ENCODE peak calls at places on chromosomes 16 and 17, in eight cellular contexts. S is cardiac muscle cell, V is transverse colon, J is aorta, T is adipocyte, L is fibroblast of lung, U is IMR-90, A is K562. N is an unnamed sample.
A peak's percentile ranks its signal among the peaks of the same experiment; 100 is the strongest.

GRCh38 chr16:29862383-29862883 is 593 bp downstream of the CDIPT start:
- DNase-seq in S (peak; percentile 27), V (peak; percentile 41), J (no peak), T (peak; percentile 52), L (no peak), U (no peak), A (peak; percentile 38), N (peak; percentile 35)

GRCh38 chr17:3964203-3965122 is at the start of gene ATP2A3:
- DNase-seq in S (no peak), V (peak; percentile 78), J (peak; percentile 85), T (peak; percentile 43), L (no peak), U (no peak), A (peak; percentile 64), N (peak; percentile 64)

GRCh38 chr16:54633943-54634362 is 296.7 kb upstream of the IRX5 start:
- DNase-seq in S (peak; percentile 13), V (no peak), J (peak; percentile 79), T (peak; percentile 2), L (peak; percentile 16), U (no peak), A (peak; percentile 49), N (no peak)

GRCh38 chr16:79595261-79595660 is 5.3 kb downstream of the MAF start:
- DNase-seq in S (peak; percentile 2), V (no peak), J (no peak), T (no peak), L (no peak), U (no peak), A (no peak), N (no peak)

GRCh38 chr16:82744958-82745357 is 118.2 kb downstream of the CDH13 start:
- DNase-seq in S (no peak), V (no peak), J (no peak), T (no peak), L (no peak), U (no peak), A (no peak), N (no peak)

GRCh38 chr16:53546988-53547391 is 44.0 kb upstream of the AKTIP start:
- DNase-seq in S (no peak), V (no peak), J (no peak), T (no peak), L (no peak), U (peak; percentile 13), A (peak; percentile 31), N (no peak)

GRCh38 chr17:10713336-10713735 is 15.9 kb downstream of the ADPRM start:
- DNase-seq in S (no peak), V (no peak), J (no peak), T (no peak), L (no peak), U (peak; percentile 78), A (no peak), N (no peak)

GRCh38 chr16:15704545-15704987 is 54.5 kb downstream of the NDE1 start:
- DNase-seq in S (peak; percentile 82), V (peak; percentile 78), J (peak; percentile 89), T (peak; percentile 90), L (peak; percentile 50), U (peak; percentile 69), A (peak; percentile 85), N (peak; percentile 44)

GRCh38 chr17:30005709-30006320 is 64.4 kb downstream of the EFCAB5 start:
- DNase-seq in S (peak; percentile 73), V (no peak), J (no peak), T (peak; percentile 23), L (peak; percentile 68), U (peak; percentile 33), A (peak; percentile 19), N (no peak)

GRCh38 chr17:46733837-46734516 is 84.5 kb downstream of the WNT3 start:
- DNase-seq in S (no peak), V (no peak), J (no peak), T (no peak), L (peak; percentile 76), U (peak; percentile 69), A (no peak), N (no peak)

GRCh38 chr16:30896890-30897730 is 696 bp downstream of the CTF1 start:
- DNase-seq in S (peak; percentile 94), V (peak; percentile 91), J (peak; percentile 97), T (peak; percentile 97), L (peak; percentile 89), U (peak; percentile 87), A (peak; percentile 97), N (peak; percentile 95)

GRCh38 chr17:65099475-65099874 is 37.7 kb upstream of the RGS9 start:
- DNase-seq in S (no peak), V (no peak), J (no peak), T (no peak), L (no peak), U (no peak), A (no peak), N (no peak)

GRCh38 chr17:8041249-8041928 is 2.5 kb downstream of the ALOX15B start:
- DNase-seq in S (peak; percentile 96), V (peak; percentile 56), J (peak; percentile 42), T (peak; percentile 83), L (peak; percentile 53), U (peak; percentile 73), A (peak; percentile 60), N (peak; percentile 50)

GRCh38 chr16:69703638-69704037 is 22.7 kb downstream of the NQO1 start:
- DNase-seq in S (peak; percentile 65), V (no peak), J (no peak), T (peak; percentile 46), L (peak; percentile 64), U (peak; percentile 64), A (no peak), N (no peak)

GRCh38 chr16:69701866-69702265 is 24.5 kb downstream of the NQO1 start:
- DNase-seq in S (no peak), V (no peak), J (no peak), T (no peak), L (no peak), U (no peak), A (no peak), N (no peak)

GRCh38 chr16:69698404-69698803 is 28.0 kb downstream of the NQO1 start:
- DNase-seq in S (no peak), V (no peak), J (no peak), T (no peak), L (no peak), U (no peak), A (no peak), N (no peak)

GRCh38 chr16:69699915-69700314 is 26.4 kb downstream of the NQO1 start:
- DNase-seq in S (no peak), V (no peak), J (no peak), T (no peak), L (no peak), U (no peak), A (no peak), N (no peak)

DNA sequence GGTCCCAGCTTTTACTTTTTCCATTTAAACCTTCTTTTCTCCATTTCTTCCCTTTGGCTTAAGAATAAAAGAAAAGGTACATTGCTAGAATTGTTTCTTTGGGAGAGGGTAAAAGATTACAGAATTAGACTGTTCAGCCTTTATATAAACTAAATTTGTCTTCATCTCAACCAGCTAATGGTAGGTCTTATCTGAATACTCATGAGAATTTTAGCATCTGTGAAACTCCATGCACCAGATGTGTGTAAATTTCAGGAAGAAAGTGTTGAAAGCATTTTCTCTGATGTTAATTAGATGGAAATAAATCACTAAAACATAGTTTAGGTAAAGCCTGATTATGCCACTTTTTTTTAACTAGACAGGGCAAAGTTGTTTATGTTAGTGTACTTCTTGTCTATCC is 24.9 kb downstream of the NQO1 start:
- DNase-seq in S (no peak), V (no peak), J (no peak), T (no peak), L (no peak), U (no peak), A (no peak), N (no peak)
- H3K9me3 ChIP-seq in S (no peaks in the 10 kb centered on the region), V (no peaks in the 10 kb centered on the region), J (no peaks in the 10 kb centered on the region), T (no peaks in the 10 kb centered on the region), L (no peaks in the 10 kb centered on the region), U (no peaks in the 10 kb centered on the region), A (no peaks in the 10 kb centered on the region), N (no peaks in the 10 kb centered on the region)

GRCh38 chr16:35184356-35184870 is 1725.0 kb downstream of the TP53TG3F start:
- DNase-seq in S (no peak), V (no peak), J (no peak), T (no peak), L (no peak), U (no peak), A (no peak), N (no peak)
- H3K9me3 ChIP-seq in S (peaks cover 4% of the 10 kb centered on the region), V (no peaks in the 10 kb centered on the region), J (no peaks in the 10 kb centered on the region), T (no peaks in the 10 kb centered on the region), L (no peaks in the 10 kb centered on the region), U (peaks cover 32% of the 10 kb centered on the region), A (no peaks in the 10 kb centered on the region), N (no peaks in the 10 kb centered on the region)

GRCh38 chr16:27327586-27327915 is 13.8 kb downstream of the IL4R start:
- DNase-seq in S (no peak), V (no peak), J (no peak), T (no peak), L (no peak), U (no peak), A (no peak), N (no peak)
- H3K9me3 ChIP-seq in S (no peaks in the 10 kb centered on the region), V (no peaks in the 10 kb centered on the region), J (no peaks in the 10 kb centered on the region), T (no peaks in the 10 kb centered on the region), L (no peaks in the 10 kb centered on the region), U (no peaks in the 10 kb centered on the region), A (no peaks in the 10 kb centered on the region), N (no peaks in the 10 kb centered on the region)

DNA sequence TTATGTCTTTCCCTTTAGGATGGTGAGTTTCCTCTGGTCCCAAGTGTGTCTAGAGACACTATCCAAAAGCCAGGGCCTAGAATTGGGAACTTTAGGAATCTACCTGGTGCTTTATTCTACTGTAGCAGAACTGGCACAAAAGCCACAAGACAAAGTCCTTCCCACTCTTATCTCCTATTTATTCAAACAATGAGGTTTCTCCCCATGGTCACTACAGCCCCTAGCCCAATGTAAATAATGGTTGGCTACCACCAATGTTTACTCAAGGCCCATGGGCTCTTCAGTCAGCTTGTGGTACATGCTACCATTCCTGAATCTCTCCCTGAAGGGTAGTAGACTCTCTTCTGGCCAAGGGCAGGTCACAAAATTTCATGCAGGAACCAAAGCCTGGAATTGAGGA is 789.4 kb upstream of the KIF2B start:
- DNase-seq in S (no peak), V (no peak), J (no peak), T (no peak), L (no peak), U (no peak), A (no peak), N (no peak)
- H3K9me3 ChIP-seq in S (no peaks in the 10 kb centered on the region), V (no peaks in the 10 kb centered on the region), J (no peaks in the 10 kb centered on the region), T (peaks cover 5% of the 10 kb centered on the region), L (no peaks in the 10 kb centered on the region), U (peaks cover 10% of the 10 kb centered on the region), A (no peaks in the 10 kb centered on the region), N (no peaks in the 10 kb centered on the region)

GRCh38 chr17:16937431-16937830 is 34.5 kb downstream of the TNFRSF13B start:
- DNase-seq in S (no peak), V (no peak), J (no peak), T (no peak), L (no peak), U (no peak), A (no peak), N (no peak)
- H3K9me3 ChIP-seq in S (no peaks in the 10 kb centered on the region), V (no peaks in the 10 kb centered on the region), J (no peaks in the 10 kb centered on the region), T (no peaks in the 10 kb centered on the region), L (no peaks in the 10 kb centered on the region), U (no peaks in the 10 kb centered on the region), A (no peaks in the 10 kb centered on the region), N (no peaks in the 10 kb centered on the region)